ENCODE peak calls at places on chromosomes 5 and 9, in eight cellular contexts. One of them, this sample, is unnamed.

GRCh38 chr5:617896-618295 is 5.8 kb downstream of the CEP72 start:
- DNase-seq in vagina: no peak
- DNase-seq in RWPE2: peak; percentile 20
- DNase-seq in WERI-Rb-1: no peak
- DNase-seq in psoas muscle: no peak
- DNase-seq in fibroblast of lung: no peak
- DNase-seq in heart left ventricle: peak; percentile 1
- DNase-seq in bronchial epithelial cell: no peak
- DNase-seq in this sample: no peak

GRCh38 chr9:3777137-3777536 is 251.3 kb upstream of the RFX3 start:
- DNase-seq in RWPE2: no peak
- DNase-seq in vagina: no peak
- DNase-seq in fibroblast of lung: no peak
- DNase-seq in heart left ventricle: no peak
- DNase-seq in psoas muscle: no peak
- DNase-seq in WERI-Rb-1: no peak
- DNase-seq in bronchial epithelial cell: peak; percentile 42
- DNase-seq in this sample: no peak

GRCh38 chr5:44332360-44332971 is 56.8 kb downstream of the FGF10 start:
- DNase-seq in RWPE2: no peak
- DNase-seq in vagina: no peak
- DNase-seq in bronchial epithelial cell: peak; percentile 57
- DNase-seq in WERI-Rb-1: no peak
- DNase-seq in heart left ventricle: no peak
- DNase-seq in fibroblast of lung: peak; percentile 11
- DNase-seq in psoas muscle: no peak
- DNase-seq in this sample: no peak

GRCh38 chr5:89901983-89902382 is 507.6 kb downstream of the CETN3 start:
- DNase-seq in bronchial epithelial cell: no peak
- DNase-seq in psoas muscle: peak; percentile 15
- DNase-seq in heart left ventricle: peak; percentile 38
- DNase-seq in RWPE2: no peak
- DNase-seq in vagina: no peak
- DNase-seq in WERI-Rb-1: no peak
- DNase-seq in fibroblast of lung: no peak
- DNase-seq in this sample: no peak

GRCh38 chr5:127112347-127112864 is 39.1 kb upstream of the C5orf63 start:
- DNase-seq in vagina: no peak
- DNase-seq in RWPE2: no peak
- DNase-seq in WERI-Rb-1: no peak
- DNase-seq in psoas muscle: no peak
- DNase-seq in heart left ventricle: no peak
- DNase-seq in bronchial epithelial cell: peak; percentile 83
- DNase-seq in fibroblast of lung: peak; percentile 71
- DNase-seq in this sample: no peak

GRCh38 chr5:93735378-93735777 is 6.0 kb downstream of the POU5F2 start:
- DNase-seq in WERI-Rb-1: no peak
- DNase-seq in RWPE2: no peak
- DNase-seq in vagina: no peak
- DNase-seq in fibroblast of lung: peak; percentile 60
- DNase-seq in heart left ventricle: no peak
- DNase-seq in psoas muscle: no peak
- DNase-seq in bronchial epithelial cell: no peak
- DNase-seq in this sample: no peak

GRCh38 chr5:123269436-123269835 is 153.8 kb downstream of the CEP120 start:
- DNase-seq in WERI-Rb-1: no peak
- DNase-seq in vagina: no peak
- DNase-seq in heart left ventricle: no peak
- DNase-seq in bronchial epithelial cell: no peak
- DNase-seq in RWPE2: no peak
- DNase-seq in fibroblast of lung: no peak
- DNase-seq in psoas muscle: no peak
- DNase-seq in this sample: no peak

GRCh38 chr9:83920942-83921707 is at the start of gene KIF27:
- DNase-seq in RWPE2: peak; percentile 97
- DNase-seq in psoas muscle: peak; percentile 100
- DNase-seq in fibroblast of lung: peak; percentile 95
- DNase-seq in vagina: no peak
- DNase-seq in bronchial epithelial cell: peak; percentile 86
- DNase-seq in WERI-Rb-1: peak; percentile 99
- DNase-seq in heart left ventricle: peak; percentile 100
- DNase-seq in this sample: peak; percentile 98

GRCh38 chr5:108743344-108743743 is 4.4 kb upstream of the FER start:
- DNase-seq in bronchial epithelial cell: no peak
- DNase-seq in psoas muscle: no peak
- DNase-seq in WERI-Rb-1: no peak
- DNase-seq in vagina: no peak
- DNase-seq in heart left ventricle: no peak
- DNase-seq in fibroblast of lung: peak; percentile 69
- DNase-seq in RWPE2: no peak
- DNase-seq in this sample: no peak

GRCh38 chr5:166595274-166595951 is 1696.0 kb upstream of the WWC1 start:
- DNase-seq in bronchial epithelial cell: no peak
- DNase-seq in vagina: no peak
- DNase-seq in RWPE2: no peak
- DNase-seq in heart left ventricle: no peak
- DNase-seq in psoas muscle: no peak
- DNase-seq in WERI-Rb-1: peak; percentile 12
- DNase-seq in fibroblast of lung: no peak
- DNase-seq in this sample: no peak

GRCh38 chr5:75670571-75670970 is 46.7 kb downstream of the POC5 start:
- DNase-seq in heart left ventricle: no peak
- DNase-seq in fibroblast of lung: peak; percentile 3
- DNase-seq in RWPE2: no peak
- DNase-seq in psoas muscle: no peak
- DNase-seq in vagina: no peak
- DNase-seq in bronchial epithelial cell: no peak
- DNase-seq in WERI-Rb-1: no peak
- DNase-seq in this sample: no peak

GRCh38 chr9:77997611-77998349 is 33.8 kb downstream of the GNAQ start:
- DNase-seq in vagina: no peak
- DNase-seq in WERI-Rb-1: no peak
- DNase-seq in psoas muscle: peak; percentile 55
- DNase-seq in fibroblast of lung: no peak
- DNase-seq in bronchial epithelial cell: no peak
- DNase-seq in heart left ventricle: peak; percentile 59
- DNase-seq in RWPE2: no peak
- DNase-seq in this sample: no peak

GRCh38 chr9:13143281-13143680 is 136.2 kb downstream of the MPDZ start:
- DNase-seq in fibroblast of lung: no peak
- DNase-seq in heart left ventricle: no peak
- DNase-seq in RWPE2: no peak
- DNase-seq in bronchial epithelial cell: no peak
- DNase-seq in WERI-Rb-1: no peak
- DNase-seq in psoas muscle: no peak
- DNase-seq in vagina: no peak
- DNase-seq in this sample: no peak

DNA sequence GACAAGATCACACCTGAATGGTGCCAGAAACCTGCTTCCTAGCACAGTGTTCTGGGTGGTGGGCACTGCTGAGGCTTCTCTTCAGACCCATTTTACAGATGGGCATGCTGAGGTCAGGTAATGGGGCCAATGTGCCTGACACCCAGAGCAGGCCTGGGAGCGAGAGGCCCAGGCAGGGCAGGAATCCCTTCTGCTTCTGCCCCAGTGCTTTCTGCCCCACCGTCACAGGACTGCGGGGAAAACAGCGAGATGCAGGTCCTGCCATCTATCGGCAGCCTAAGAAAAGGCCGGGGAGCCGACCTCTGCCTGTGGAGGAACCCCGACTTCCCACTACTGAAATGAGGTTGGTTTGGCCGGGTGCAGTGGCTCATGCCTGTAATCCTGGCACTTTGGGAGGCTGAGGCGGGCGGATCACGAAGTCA is 22.8 kb upstream of the RNU6ATAC start:
- DNase-seq in RWPE2: no peak
- DNase-seq in fibroblast of lung: no peak
- DNase-seq in vagina: no peak
- DNase-seq in bronchial epithelial cell: no peak
- DNase-seq in WERI-Rb-1: peak; percentile 5
- DNase-seq in heart left ventricle: peak; percentile 16
- DNase-seq in psoas muscle: no peak
- DNase-seq in this sample: no peak
- H3K27me3 ChIP-seq in RWPE2: no peaks in the 10 kb centered on the region
- H3K27me3 ChIP-seq in fibroblast of lung: peaks cover 9% of the 10 kb centered on the region
- H3K27me3 ChIP-seq in vagina: no peaks in the 10 kb centered on the region
- H3K27me3 ChIP-seq in bronchial epithelial cell: peaks cover 2% of the 10 kb centered on the region
- H3K27me3 ChIP-seq in WERI-Rb-1: no peaks in the 10 kb centered on the region
- H3K27me3 ChIP-seq in heart left ventricle: no peaks in the 10 kb centered on the region
- H3K27me3 ChIP-seq in psoas muscle: no peaks in the 10 kb centered on the region
- H3K27me3 ChIP-seq in this sample: peaks cover 2% of the 10 kb centered on the region

DNA sequence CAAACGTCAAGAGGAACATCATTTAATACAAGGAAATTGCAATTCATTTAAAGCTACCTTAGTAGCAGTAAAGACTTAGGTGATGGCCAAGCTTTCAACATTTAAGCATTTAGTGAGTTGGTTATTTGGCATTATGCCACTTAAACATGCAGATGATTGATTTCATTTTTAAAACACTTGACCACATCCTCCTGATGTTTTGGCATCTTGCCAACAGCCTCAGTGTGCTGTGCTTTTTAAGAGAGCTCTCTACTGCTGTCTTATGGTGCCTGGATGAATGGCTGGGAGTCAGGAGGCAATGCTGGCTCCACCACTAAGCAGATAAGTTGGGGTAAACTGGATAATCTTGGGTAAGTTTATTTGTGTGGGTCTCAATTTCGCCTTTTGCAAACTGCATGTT is 364.5 kb downstream of the MAN2A1 start:
- DNase-seq in heart left ventricle: peak; percentile 44
- DNase-seq in bronchial epithelial cell: peak; percentile 88
- DNase-seq in psoas muscle: no peak
- DNase-seq in WERI-Rb-1: no peak
- DNase-seq in fibroblast of lung: peak; percentile 93
- DNase-seq in vagina: no peak
- DNase-seq in RWPE2: peak; percentile 84
- DNase-seq in this sample: no peak
- TF ChIP-seq CTCF in heart left ventricle: no peak
- TF ChIP-seq CTCF in bronchial epithelial cell: no peak
- TF ChIP-seq CTCF in psoas muscle: no peak
- TF ChIP-seq CTCF in WERI-Rb-1: no peak
- TF ChIP-seq CTCF in fibroblast of lung: peak; percentile 34
- TF ChIP-seq CTCF in vagina: no peak
- TF ChIP-seq CTCF in RWPE2: peak; percentile 61
- TF ChIP-seq CTCF in this sample: peak; percentile 22

GRCh38 chr9:135287627-135288026 is 192.0 kb upstream of the PPP1R26 start:
- DNase-seq in psoas muscle: peak; percentile 22
- DNase-seq in WERI-Rb-1: no peak
- DNase-seq in vagina: no peak
- DNase-seq in heart left ventricle: peak; percentile 10
- DNase-seq in bronchial epithelial cell: no peak
- DNase-seq in RWPE2: no peak
- DNase-seq in fibroblast of lung: no peak
- DNase-seq in this sample: no peak
- H3K27me3 ChIP-seq in psoas muscle: no peaks in the 10 kb centered on the region
- H3K27me3 ChIP-seq in WERI-Rb-1: no peaks in the 10 kb centered on the region
- H3K27me3 ChIP-seq in vagina: no peaks in the 10 kb centered on the region
- H3K27me3 ChIP-seq in heart left ventricle: no peaks in the 10 kb centered on the region
- H3K27me3 ChIP-seq in bronchial epithelial cell: no peaks in the 10 kb centered on the region
- H3K27me3 ChIP-seq in RWPE2: peaks cover 9% of the 10 kb centered on the region
- H3K27me3 ChIP-seq in fibroblast of lung: no peaks in the 10 kb centered on the region
- H3K27me3 ChIP-seq in this sample: no peaks in the 10 kb centered on the region

DNA sequence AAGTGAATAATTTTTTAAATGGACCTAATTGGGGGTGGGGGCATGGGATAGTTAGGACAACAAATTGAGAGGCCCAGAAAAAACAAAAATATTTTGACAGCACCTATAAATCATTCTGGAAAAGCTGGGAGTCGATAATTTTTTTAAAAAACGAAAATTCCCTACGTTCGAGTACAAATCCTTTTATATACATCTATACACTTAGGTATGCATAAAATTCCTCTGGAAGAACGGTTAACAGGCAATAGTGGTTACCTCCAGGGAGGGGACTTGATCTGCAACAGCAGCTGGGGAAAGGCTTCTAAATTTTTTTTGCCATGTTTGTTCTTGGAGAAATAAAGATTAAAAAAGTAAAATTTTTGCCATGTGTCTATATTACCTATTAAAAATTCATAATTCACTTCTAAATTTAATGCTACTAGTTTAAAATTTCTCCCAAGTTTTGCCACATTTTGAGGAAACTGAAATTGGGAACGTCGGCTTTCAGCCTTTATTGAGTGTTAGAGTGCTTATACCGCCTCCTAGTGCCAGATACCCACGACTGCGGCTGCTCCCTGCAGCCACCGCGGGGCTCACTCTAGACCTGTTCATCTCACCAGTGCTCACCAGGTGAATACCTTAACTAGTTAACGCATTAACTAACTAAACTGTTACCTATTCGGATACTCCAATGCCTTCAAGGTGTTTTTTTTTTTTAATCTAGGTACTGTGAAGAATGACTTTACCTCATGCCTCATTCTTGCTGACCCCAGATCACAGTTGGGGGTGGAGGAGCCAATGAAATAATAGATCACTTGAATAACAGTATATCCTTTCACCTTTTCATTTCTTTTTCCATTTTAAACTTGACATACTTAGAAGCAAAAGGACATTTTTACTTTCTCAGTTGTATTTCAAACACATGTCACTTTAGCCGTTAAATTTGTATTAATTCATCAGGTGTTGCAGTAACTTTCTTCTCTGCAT is 1.8 kb upstream of the BHMT start:
- DNase-seq in WERI-Rb-1: peak; percentile 44
- DNase-seq in psoas muscle: peak; percentile 50
- DNase-seq in vagina: no peak
- DNase-seq in heart left ventricle: no peak
- DNase-seq in bronchial epithelial cell: no peak
- DNase-seq in RWPE2: no peak
- DNase-seq in fibroblast of lung: no peak
- DNase-seq in this sample: no peak
- TF ChIP-seq CTCF in WERI-Rb-1: peak; percentile 79
- TF ChIP-seq CTCF in psoas muscle: peak; percentile 36
- TF ChIP-seq CTCF in vagina: no peak
- TF ChIP-seq CTCF in heart left ventricle: peak; percentile 31
- TF ChIP-seq CTCF in bronchial epithelial cell: peak; percentile 22
- TF ChIP-seq CTCF in RWPE2: peak; percentile 31
- TF ChIP-seq CTCF in fibroblast of lung: peak; percentile 28
- TF ChIP-seq CTCF in this sample: peak; percentile 85

GRCh38 chr5:179346401-179346800 is 1.1 kb upstream of the ADAMTS2 start:
- DNase-seq in fibroblast of lung: peak; percentile 15
- DNase-seq in RWPE2: no peak
- DNase-seq in vagina: no peak
- DNase-seq in psoas muscle: no peak
- DNase-seq in bronchial epithelial cell: no peak
- DNase-seq in heart left ventricle: no peak
- DNase-seq in WERI-Rb-1: no peak
- DNase-seq in this sample: no peak
- H3K27me3 ChIP-seq in fibroblast of lung: no peaks in the 10 kb centered on the region
- H3K27me3 ChIP-seq in RWPE2: peaks cover 54% of the 10 kb centered on the region
- H3K27me3 ChIP-seq in vagina: no peaks in the 10 kb centered on the region
- H3K27me3 ChIP-seq in psoas muscle: no peaks in the 10 kb centered on the region
- H3K27me3 ChIP-seq in bronchial epithelial cell: peaks cover 17% of the 10 kb centered on the region
- H3K27me3 ChIP-seq in heart left ventricle: peaks cover 34% of the 10 kb centered on the region
- H3K27me3 ChIP-seq in WERI-Rb-1: peaks cover 24% of the 10 kb centered on the region
- H3K27me3 ChIP-seq in this sample: no peaks in the 10 kb centered on the region

GRCh38 chr5:10158886-10159285 is 90.8 kb downstream of the ATPSCKMT start:
- DNase-seq in fibroblast of lung: no peak
- DNase-seq in vagina: no peak
- DNase-seq in RWPE2: no peak
- DNase-seq in heart left ventricle: no peak
- DNase-seq in bronchial epithelial cell: no peak
- DNase-seq in WERI-Rb-1: no peak
- DNase-seq in psoas muscle: no peak
- DNase-seq in this sample: no peak
- TF ChIP-seq CTCF in fibroblast of lung: no peak
- TF ChIP-seq CTCF in vagina: no peak
- TF ChIP-seq CTCF in RWPE2: no peak
- TF ChIP-seq CTCF in heart left ventricle: no peak
- TF ChIP-seq CTCF in bronchial epithelial cell: no peak
- TF ChIP-seq CTCF in WERI-Rb-1: peak; percentile 20
- TF ChIP-seq CTCF in psoas muscle: no peak
- TF ChIP-seq CTCF in this sample: no peak

GRCh38 chr5:115815693-115816225 is 700 bp downstream of the CDO1 start:
- DNase-seq in vagina: no peak
- DNase-seq in WERI-Rb-1: no peak
- DNase-seq in psoas muscle: no peak
- DNase-seq in heart left ventricle: peak; percentile 30
- DNase-seq in fibroblast of lung: no peak
- DNase-seq in bronchial epithelial cell: no peak
- DNase-seq in RWPE2: no peak
- DNase-seq in this sample: peak; percentile 18
- H3K27me3 ChIP-seq in vagina: no peaks in the 10 kb centered on the region
- H3K27me3 ChIP-seq in WERI-Rb-1: no peaks in the 10 kb centered on the region
- H3K27me3 ChIP-seq in psoas muscle: no peaks in the 10 kb centered on the region
- H3K27me3 ChIP-seq in heart left ventricle: peaks cover 37% of the 10 kb centered on the region
- H3K27me3 ChIP-seq in fibroblast of lung: peaks cover 5% of the 10 kb centered on the region
- H3K27me3 ChIP-seq in bronchial epithelial cell: peaks cover 30% of the 10 kb centered on the region
- H3K27me3 ChIP-seq in RWPE2: peaks cover 75% of the 10 kb centered on the region
- H3K27me3 ChIP-seq in this sample: peaks cover 3% of the 10 kb centered on the region